ENCODE peak calls at places on chromosome 9, in four cellular contexts. F is GM23248, I is K562, X is PC-3. K is an unnamed sample.
A peak's percentile ranks its signal among the peaks of the same experiment; 100 is the strongest.

GRCh38 chr9:117796681-117797080 is 92.5 kb downstream of the TLR4 start:
- DNase-seq in F (peak; percentile 78), I (no peak), X (no peak), K (no peak)

GRCh38 chr9:132114102-132114707 is 34.5 kb upstream of the MED27 start:
- DNase-seq in F (peak; percentile 62), I (peak; percentile 82), X (peak; percentile 66), K (peak; percentile 33)

GRCh38 chr9:135924628-135925338 is 17.4 kb upstream of the CAMSAP1 start:
- DNase-seq in F (no peak), I (no peak), X (no peak), K (no peak)

GRCh38 chr9:27535701-27536118 is 6.1 kb upstream of the MOB3B start:
- DNase-seq in F (no peak), I (peak; percentile 8), X (no peak), K (no peak)

GRCh38 chr9:134103391-134103998 is 32.4 kb upstream of the WDR5 start:
- DNase-seq in F (no peak), I (no peak), X (no peak), K (no peak)

GRCh38 chr9:105994970-105995369 is 300.6 kb downstream of the TMEM38B start:
- DNase-seq in F (peak; percentile 2), I (no peak), X (peak; percentile 32), K (no peak)

GRCh38 chr9:107239474-107239873 is 43.6 kb upstream of the RAD23B start:
- DNase-seq in F (peak; percentile 33), I (no peak), X (peak; percentile 47), K (no peak)

GRCh38 chr9:103889989-103890388 is 204.1 kb upstream of the SMC2 start:
- DNase-seq in F (no peak), I (no peak), X (no peak), K (no peak)

GRCh38 chr9:33942471-33943083 is 106.1 kb downstream of the UBAP2 start:
- DNase-seq in F (peak; percentile 74), I (no peak), X (peak; percentile 71), K (no peak)

GRCh38 chr9:99998866-99999265 is 92.4 kb downstream of the STX17 start:
- DNase-seq in F (no peak), I (no peak), X (no peak), K (no peak)

GRCh38 chr9:111983484-111983908 is 86.9 kb downstream of the UGCG start:
- DNase-seq in F (no peak), I (no peak), X (no peak), K (peak; percentile 63)

GRCh38 chr9:18479405-18479804 is 5.5 kb downstream of the ADAMTSL1 start:
- DNase-seq in F (peak; percentile 74), I (no peak), X (peak; percentile 70), K (no peak)

GRCh38 chr9:132547976-132548730 is 34.3 kb upstream of the BARHL1 start:
- DNase-seq in F (no peak), I (no peak), X (no peak), K (no peak)

GRCh38 chr9:105508530-105508929 is 49.4 kb upstream of the FKTN start:
- DNase-seq in F (no peak), I (no peak), X (no peak), K (no peak)

GRCh38 chr9:116377179-116377790 is 223.7 kb downstream of the PAPPA start:
- DNase-seq in F (peak; percentile 90), I (no peak), X (peak; percentile 65), K (no peak)
- H2AFZ ChIP-seq in F (no peak overlapping the region), I (no peak overlapping the region), X (no peak overlapping the region), K (no peak overlapping the region)

DNA sequence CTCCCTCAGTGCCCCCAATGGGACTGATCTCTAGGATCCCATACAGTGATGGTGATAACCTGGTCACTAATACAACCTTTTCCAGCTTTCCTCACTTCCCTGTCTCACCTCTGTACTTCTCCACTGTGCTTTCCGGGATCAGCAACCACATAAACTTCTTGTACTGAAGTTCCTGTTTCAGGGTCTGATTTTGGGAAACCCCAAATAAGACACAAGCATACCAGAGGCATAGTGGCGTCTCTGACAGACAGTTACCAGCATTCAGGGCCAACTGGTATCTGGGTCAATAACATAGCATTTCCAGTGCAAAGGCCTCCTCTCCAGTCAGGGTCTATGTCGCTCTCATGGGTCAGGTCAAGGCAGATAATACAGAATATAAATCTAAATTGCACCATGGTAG is 64.3 kb downstream of the GLDC start:
- DNase-seq in F (no peak), I (no peak), X (no peak), K (no peak)
- H3K4me3 ChIP-seq in F (no peak overlapping the region), I (no peak overlapping the region), X (no peak overlapping the region), K (no peak overlapping the region)

GRCh38 chr9:81395301-81396054 is 293.9 kb downstream of the TLE1 start:
- DNase-seq in F (no peak), I (no peak), X (no peak), K (no peak)
- H2AFZ ChIP-seq in F (no peak overlapping the region), I (no peak overlapping the region), X (no peak overlapping the region), K (no peak overlapping the region)

GRCh38 chr9:113152699-113153098 is 1.9 kb downstream of the SLC31A2 start:
- DNase-seq in F (peak; percentile 40), I (peak; percentile 49), X (peak; percentile 54), K (no peak)
- H3K4me3 ChIP-seq in F (peak overlapping the region; percentile 77), I (no peak overlapping the region), X (no peak overlapping the region), K (no peak overlapping the region)

GRCh38 chr9:92721548-92721947 is 43.1 kb downstream of the BICD2 start:
- DNase-seq in F (no peak), I (no peak), X (no peak), K (no peak)

GRCh38 chr9:92718086-92719001 is 46.3 kb downstream of the BICD2 start:
- DNase-seq in F (no peak), I (no peak), X (no peak), K (no peak)

GRCh38 chr9:92720807-92721535 is 43.7 kb downstream of the BICD2 start:
- DNase-seq in F (no peak), I (no peak), X (no peak), K (peak; percentile 48)

GRCh38 chr9:92719028-92719647 is 45.5 kb downstream of the BICD2 start:
- DNase-seq in F (no peak), I (no peak), X (no peak), K (no peak)

DNA sequence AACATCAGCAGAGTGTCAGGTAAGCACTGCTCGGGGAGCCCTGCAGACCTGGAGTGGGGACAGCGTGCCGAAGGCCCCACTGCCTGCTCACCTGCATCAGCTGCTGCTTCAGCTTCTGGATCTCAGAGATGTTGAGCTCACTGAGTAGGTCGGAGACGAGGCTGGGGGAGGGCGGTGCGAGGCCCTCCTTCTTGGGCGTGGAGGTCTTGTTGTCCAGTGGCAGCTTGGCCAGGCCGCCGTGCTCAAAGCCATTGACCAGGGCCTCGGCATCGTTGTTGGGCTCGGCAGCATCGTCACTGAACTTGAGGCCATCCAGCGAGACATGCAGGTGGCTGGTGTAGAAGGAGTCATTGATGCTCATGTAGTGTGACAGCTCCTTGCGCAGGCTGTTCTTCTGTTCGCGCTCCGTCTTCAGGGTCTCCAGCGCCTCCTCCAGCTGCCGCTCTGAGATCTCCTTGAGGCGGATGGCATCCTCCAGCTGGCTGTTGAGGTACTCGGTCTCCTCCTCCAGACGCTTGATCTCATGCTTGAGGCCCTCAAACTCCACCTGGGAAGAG is 44.3 kb downstream of the BICD2 start:
- DNase-seq in F (no peak), I (no peak), X (no peak), K (no peak)
- H2AFZ ChIP-seq in F (no peak overlapping the region), I (no peak overlapping the region), X (no peak overlapping the region), K (no peak overlapping the region)

GRCh38 chr9:126221480-126221879 is 105.1 kb upstream of the MVB12B start:
- DNase-seq in F (no peak), I (no peak), X (no peak), K (no peak)

GRCh38 chr9:126223798-126224531 is 102.7 kb upstream of the MVB12B start:
- DNase-seq in F (no peak), I (no peak), X (no peak), K (no peak)

GRCh38 chr9:126222835-126223431 is 103.7 kb upstream of the MVB12B start:
- DNase-seq in F (no peak), I (no peak), X (no peak), K (no peak)

GRCh38 chr9:126219717-126220116 is 106.9 kb upstream of the MVB12B start:
- DNase-seq in F (no peak), I (no peak), X (no peak), K (no peak)

DNA sequence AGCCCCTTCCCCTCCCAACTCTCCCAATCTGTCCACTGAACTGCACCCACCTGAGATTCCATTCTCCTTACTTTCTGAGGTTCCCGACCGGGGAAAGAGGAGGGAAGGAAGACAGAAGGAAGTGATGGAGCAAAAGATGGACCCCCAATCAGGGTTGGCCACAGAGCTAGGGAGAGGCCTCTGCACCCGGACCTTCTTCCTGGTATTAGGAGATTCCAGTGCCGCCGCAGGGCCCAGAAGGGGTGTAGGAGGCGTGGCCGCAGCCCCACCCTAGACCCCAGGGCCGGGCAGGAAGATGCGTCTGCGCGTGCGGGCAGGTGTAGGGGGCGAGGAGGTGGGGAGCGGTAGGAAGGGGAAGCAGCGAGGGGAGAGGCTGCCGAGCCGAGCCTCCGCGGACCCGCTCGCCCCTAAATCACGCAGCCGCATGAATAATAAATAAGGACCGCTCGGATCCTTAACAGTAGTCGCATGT is 104.2 kb upstream of the MVB12B start:
- DNase-seq in F (no peak), I (no peak), X (no peak), K (no peak)
- H3K4me3 ChIP-seq in F (no peak overlapping the region), I (no peak overlapping the region), X (no peak overlapping the region), K (no peak overlapping the region)

GRCh38 chr9:95565982-95566381 is 49.2 kb upstream of the PTCH1 start:
- DNase-seq in F (no peak), I (no peak), X (no peak), K (no peak)

GRCh38 chr9:95557142-95557541 is 40.4 kb upstream of the PTCH1 start:
- DNase-seq in F (no peak), I (no peak), X (no peak), K (no peak)

GRCh38 chr9:95556521-95556920 is 39.8 kb upstream of the PTCH1 start:
- DNase-seq in F (no peak), I (no peak), X (no peak), K (no peak)

DNA sequence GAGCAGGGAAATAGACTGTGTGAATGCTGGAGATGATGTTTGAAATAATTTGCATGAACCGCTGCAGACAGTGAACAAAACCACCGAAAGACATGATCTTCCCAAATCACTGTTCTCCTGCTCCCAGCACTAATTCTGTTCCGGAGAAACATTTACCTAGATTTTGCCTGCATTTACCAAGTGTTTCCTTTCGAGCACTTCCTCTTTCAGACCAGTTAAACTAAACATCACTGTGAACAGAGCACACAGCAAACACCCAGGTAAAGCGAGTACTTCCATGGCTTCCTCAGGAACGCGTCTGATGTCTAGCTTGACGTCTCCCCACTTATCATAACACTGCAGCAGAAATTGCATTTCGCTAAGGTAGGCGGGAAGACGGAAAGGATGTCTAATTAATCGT is 45.1 kb upstream of the PTCH1 start:
- DNase-seq in F (no peak), I (no peak), X (no peak), K (no peak)
- H2AFZ ChIP-seq in F (no peak overlapping the region), I (no peak overlapping the region), X (peak overlapping the region; percentile 42), K (no peak overlapping the region)

GRCh38 chr9:16726718-16727451 is 143.6 kb downstream of the BNC2 start:
- DNase-seq in F (peak; percentile 93), I (no peak), X (peak; percentile 71), K (peak; percentile 14)

GRCh38 chr9:16726023-16726422 is 144.4 kb downstream of the BNC2 start:
- DNase-seq in F (peak; percentile 58), I (no peak), X (peak; percentile 40), K (peak; percentile 8)

GRCh38 chr9:16729656-16730055 is 140.8 kb downstream of the BNC2 start:
- DNase-seq in F (no peak), I (no peak), X (no peak), K (no peak)

GRCh38 chr9:16728128-16728505 is 142.4 kb downstream of the BNC2 start:
- DNase-seq in F (peak; percentile 19), I (no peak), X (peak; percentile 29), K (no peak)

GRCh38 chr9:16727452-16728127 is 142.9 kb downstream of the BNC2 start:
- DNase-seq in F (peak; percentile 39), I (no peak), X (no peak), K (peak; percentile 9)
- H3K4me3 ChIP-seq in F (peak overlapping the region; percentile 82), I (no peak overlapping the region), X (peak overlapping the region; percentile 76), K (peak overlapping the region; percentile 55)